ENCODE peak calls at places on chromosomes 13 and 19, in nine cellular contexts. C is tibial nerve, G is IMR-90, J is spleen, E is GM12878, F is heart left ventricle, U is ovary, O is lower leg skin, Z is uterus. M is an unnamed sample.

GRCh38 chr13:101434486-101434885 is 18.0 kb upstream of the ITGBL1 start:
- DNase-seq in C (no peak), G (no peak), J (no peak), E (no peak), F (no peak), U (no peak), O (no peak), Z (no peak), M (no peak)

GRCh38 chr13:99992912-99993311 is 11.3 kb downstream of the ZIC2 start:
- DNase-seq in C (no peak), G (no peak), J (no peak), E (no peak), F (no peak), U (no peak), O (no peak), Z (no peak), M (no peak)

GRCh38 chr19:1648156-1648925 is 4.1 kb downstream of the TCF3 start:
- DNase-seq in C (no peak), G (no peak), J (no peak), E (peak), F (no peak), U (no peak), O (no peak), Z (no peak), M (no peak)

GRCh38 chr19:51166846-51167490 is 24.9 kb downstream of the SIGLEC7 start:
- DNase-seq in C (no peak), G (no peak), J (peak), E (no peak), F (no peak), U (no peak), O (no peak), Z (no peak), M (no peak)

GRCh38 chr19:28575816-28576215 is 637.1 kb downstream of the UQCRFS1 start:
- DNase-seq in C (no peak), G (no peak), J (no peak), E (no peak), F (no peak), U (no peak), O (no peak), Z (no peak), M (no peak)

GRCh38 chr19:42208612-42209011 is 8.9 kb downstream of the DEDD2 start:
- DNase-seq in C (no peak), G (no peak), J (peak), E (no peak), F (no peak), U (no peak), O (no peak), Z (no peak), M (no peak)

GRCh38 chr13:95226932-95227718 is 74.1 kb downstream of the ABCC4 start:
- DNase-seq in C (no peak), G (no peak), J (no peak), E (peak), F (no peak), U (no peak), O (no peak), Z (no peak), M (no peak)

GRCh38 chr13:44368599-44369368 is 4.8 kb upstream of the SERP2 start:
- DNase-seq in C (no peak), G (no peak), J (no peak), E (no peak), F (no peak), U (no peak), O (no peak), Z (no peak), M (no peak)

GRCh38 chr19:16472992-16473391 is 1.2 kb upstream of the EPS15L1 start:
- DNase-seq in C (no peak), G (no peak), J (no peak), E (no peak), F (no peak), U (no peak), O (no peak), Z (no peak), M (no peak)

GRCh38 chr19:39878398-39878797 is 32.2 kb upstream of the FBL start:
- DNase-seq in C (no peak), G (no peak), J (no peak), E (no peak), F (no peak), U (no peak), O (no peak), Z (no peak), M (no peak)

GRCh38 chr13:87498681-87499080 is 172.5 kb upstream of the SLITRK5 start:
- DNase-seq in C (no peak), G (peak), J (no peak), E (no peak), F (no peak), U (no peak), O (no peak), Z (no peak), M (no peak)

GRCh38 chr13:48478401-48478800 is 54.5 kb downstream of the RCBTB2 start:
- DNase-seq in C (no peak), G (peak), J (no peak), E (no peak), F (no peak), U (no peak), O (no peak), Z (no peak), M (no peak)

GRCh38 chr19:55365922-55366321 is 2.9 kb upstream of the GARIN5B start:
- DNase-seq in C (no peak), G (no peak), J (no peak), E (no peak), F (no peak), U (no peak), O (no peak), Z (no peak), M (no peak)

GRCh38 chr19:7871280-7871529 is 3.0 kb downstream of the PRR36 start:
- DNase-seq in C (no peak), G (no peak), J (no peak), E (no peak), F (no peak), U (no peak), O (no peak), Z (no peak), M (no peak)

DNA sequence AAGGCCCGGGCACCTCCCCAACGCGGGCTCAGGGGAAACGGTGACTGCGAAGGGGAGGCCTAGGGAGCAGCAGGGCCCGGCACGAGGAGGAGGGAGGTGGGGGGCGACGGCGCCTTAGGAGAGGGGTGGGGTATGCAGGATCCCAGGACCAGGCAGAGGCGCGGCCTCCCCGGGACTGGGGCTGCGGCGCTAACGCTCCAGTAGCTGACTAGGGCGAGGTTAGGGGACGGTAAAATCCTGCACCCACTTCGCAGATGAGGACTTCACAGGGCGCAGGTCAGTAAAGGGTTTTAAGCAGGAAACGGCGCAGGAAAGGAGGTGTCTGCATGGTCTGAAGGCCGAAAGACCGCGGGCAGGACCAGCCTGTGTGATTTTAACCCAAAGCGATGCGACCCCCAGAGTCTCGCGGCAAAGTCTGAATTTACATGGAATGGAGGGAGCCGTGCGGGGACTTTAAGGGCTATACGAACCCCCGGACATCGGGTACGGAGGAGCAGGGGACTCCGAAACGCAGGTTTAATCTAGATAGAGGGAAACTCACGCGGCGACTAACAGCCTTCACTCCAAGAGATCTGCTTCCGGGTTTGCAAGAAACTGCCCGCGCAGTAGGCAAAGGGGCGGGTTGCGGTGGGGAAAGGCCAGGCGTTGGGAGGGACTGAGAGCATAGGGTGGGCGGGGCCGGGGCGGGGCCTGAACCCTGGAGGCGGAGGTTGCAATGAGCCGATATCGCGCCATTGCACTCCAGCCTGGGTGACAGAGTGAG is at the start of gene ZNF665:
- DNase-seq in C (peak), G (peak), J (peak), E (no peak), F (peak), U (peak), O (peak), Z (peak), M (peak)
- TF ChIP-seq POLR2A in C (peak), G (peak), J (no peak), E (peak), F (no peak), U (peak), O (peak), Z (peak), M (peak)

DNA sequence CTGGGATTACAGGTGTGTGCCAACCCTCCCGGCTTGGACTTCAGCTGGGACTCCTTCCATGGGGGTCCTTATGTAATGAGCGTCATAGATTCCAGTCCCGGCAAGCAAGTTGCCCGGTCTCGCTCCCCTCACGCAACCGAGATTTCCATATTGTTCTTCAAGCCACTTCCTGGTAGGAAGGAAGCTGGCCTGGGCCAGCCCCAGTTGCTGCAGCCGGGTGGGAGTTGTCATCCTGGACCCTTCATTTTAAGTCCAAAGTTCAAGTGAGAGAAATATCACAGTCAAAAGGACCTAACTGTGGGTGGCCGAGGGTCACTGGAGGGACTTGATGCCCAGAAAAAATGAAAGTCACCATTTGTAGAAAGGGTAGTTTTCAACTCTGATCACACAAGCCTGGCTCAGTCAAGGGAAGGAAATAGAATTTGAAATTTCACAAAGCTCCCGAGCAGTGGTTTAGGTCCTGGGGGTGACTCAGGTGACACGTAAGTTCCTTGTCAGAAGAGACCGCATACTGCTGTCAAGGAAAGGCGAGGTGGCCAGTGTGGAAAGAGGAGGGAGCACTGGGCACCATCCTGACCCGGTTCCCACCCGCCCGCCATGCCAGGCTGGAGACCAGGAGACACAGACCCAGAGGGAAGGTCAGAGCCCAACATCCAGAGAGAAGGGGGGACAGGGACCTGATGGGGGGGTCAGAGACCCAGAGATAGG is 5.3 kb downstream of the FGF21 start:
- DNase-seq in C (no peak), G (no peak), J (no peak), E (no peak), F (peak), U (no peak), O (no peak), Z (no peak), M (no peak)
- TF ChIP-seq POLR2A in C (no peak), G (no peak), J (no peak), E (no peak), F (no peak), U (no peak), O (no peak), Z (no peak), M (no peak)

GRCh38 chr13:55001881-55002280 is 1973.3 kb downstream of the OLFM4 start:
- DNase-seq in C (no peak), G (no peak), J (no peak), E (no peak), F (no peak), U (no peak), O (no peak), Z (no peak), M (no peak)

GRCh38 chr13:55000043-55000442 is 1971.4 kb downstream of the OLFM4 start:
- DNase-seq in C (no peak), G (no peak), J (no peak), E (no peak), F (no peak), U (no peak), O (no peak), Z (no peak), M (no peak)

GRCh38 chr13:55000844-55001243 is 1972.2 kb downstream of the OLFM4 start:
- DNase-seq in C (no peak), G (no peak), J (no peak), E (no peak), F (no peak), U (no peak), O (no peak), Z (no peak), M (no peak)
- TF ChIP-seq POLR2A in C (no peak), G (no peak), J (no peak), E (no peak), F (no peak), U (no peak), O (no peak), Z (no peak), M (no peak)

GRCh38 chr19:33796164-33797100 is at the start of gene KCTD15:
- DNase-seq in C (no peak), G (peak), J (no peak), E (no peak), F (peak), U (peak), O (no peak), Z (peak), M (no peak)
- TF ChIP-seq POLR2A in C (no peak), G (no peak), J (no peak), E (no peak), F (no peak), U (no peak), O (no peak), Z (no peak), M (no peak)

DNA sequence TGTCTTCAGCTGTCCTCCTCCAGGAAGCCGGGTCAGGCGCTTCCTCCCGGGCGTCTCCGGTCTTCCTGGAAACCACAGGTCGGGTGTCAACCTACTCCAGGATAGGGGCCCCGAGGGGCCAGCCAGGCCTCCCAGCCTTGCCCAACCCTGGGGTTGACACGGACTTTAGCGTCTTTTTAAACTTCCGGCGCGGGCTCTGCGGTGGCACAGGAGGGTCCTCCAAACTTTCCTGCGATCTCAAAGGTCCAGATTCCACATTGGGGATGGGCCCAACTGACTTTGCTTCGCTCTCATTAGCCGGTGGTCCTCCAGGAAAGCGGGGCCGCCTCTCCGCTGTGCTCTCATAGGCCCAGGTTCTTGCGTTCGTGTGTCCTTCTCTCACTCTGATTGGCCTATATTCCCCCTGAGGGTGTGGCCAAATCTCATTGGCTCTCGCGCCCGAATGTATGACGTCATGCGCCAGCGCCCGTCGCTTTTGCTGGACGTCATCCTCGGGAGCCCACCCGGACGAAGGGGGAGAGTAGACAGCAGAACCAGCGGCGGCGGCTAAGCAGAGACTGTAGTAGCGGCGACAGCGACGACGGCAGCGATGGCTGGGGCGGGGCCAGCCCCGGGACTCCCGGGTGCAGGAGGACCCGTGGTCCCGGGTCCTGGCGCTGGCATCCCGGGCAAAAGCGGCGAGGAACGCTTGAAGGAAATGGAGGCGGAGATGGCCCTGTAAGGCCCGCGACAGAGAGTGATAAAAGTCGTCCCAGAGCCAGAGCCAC is at the start of gene RBM42:
- DNase-seq in C (peak), G (peak), J (peak), E (peak), F (peak), U (peak), O (peak), Z (peak), M (peak)
- TF ChIP-seq POLR2A in C (peak), G (peak), J (peak), E (peak), F (no peak), U (peak), O (peak), Z (peak), M (peak)

GRCh38 chr19:46625731-46626130 is 842 bp upstream of the PTGIR start:
- DNase-seq in C (no peak), G (no peak), J (no peak), E (no peak), F (peak), U (no peak), O (no peak), Z (peak), M (no peak)

GRCh38 chr19:46626441-46626840 is 1.6 kb upstream of the PTGIR start:
- DNase-seq in C (no peak), G (no peak), J (no peak), E (no peak), F (peak), U (no peak), O (no peak), Z (no peak), M (no peak)

GRCh38 chr19:46622118-46622446 is 2.8 kb downstream of the PTGIR start:
- DNase-seq in C (no peak), G (no peak), J (no peak), E (no peak), F (peak), U (no peak), O (no peak), Z (no peak), M (no peak)

GRCh38 chr19:46623915-46624502 is 880 bp downstream of the PTGIR start:
- DNase-seq in C (no peak), G (no peak), J (no peak), E (no peak), F (peak), U (no peak), O (no peak), Z (no peak), M (no peak)

DNA sequence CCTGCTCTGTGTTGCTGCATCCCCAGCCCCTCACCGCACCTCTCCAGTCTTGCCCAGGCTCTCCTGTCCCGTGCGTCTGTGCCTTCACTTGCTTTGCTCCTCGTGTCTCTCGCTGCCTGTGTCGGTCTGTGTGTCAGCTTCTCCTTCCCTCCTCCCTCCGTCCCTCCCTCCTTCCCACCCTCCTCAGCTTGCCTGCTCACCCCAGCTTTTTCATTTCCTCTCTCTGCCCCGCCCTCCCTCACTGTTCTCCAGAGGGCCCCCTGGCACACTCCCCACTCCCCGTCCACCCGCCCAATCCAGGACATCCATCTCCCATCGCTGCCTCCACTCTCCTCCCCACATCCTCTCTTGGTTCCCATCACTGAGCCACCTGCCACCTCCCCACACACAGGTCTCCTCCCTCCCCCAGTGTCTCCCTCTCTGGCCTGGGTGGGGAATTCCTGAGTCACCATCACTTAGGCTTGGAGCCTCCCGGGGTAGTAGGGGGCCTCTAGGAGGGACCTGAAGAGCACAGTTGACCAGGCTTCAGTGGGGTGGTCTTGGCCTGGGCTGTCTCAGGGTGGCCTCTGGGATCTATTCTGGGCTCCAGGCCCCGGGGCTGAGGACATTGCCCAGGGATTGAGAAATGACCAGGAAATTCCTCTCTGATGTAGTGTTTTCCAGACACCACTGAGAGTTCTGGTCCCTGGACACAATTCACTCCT is at the start of gene PTGIR:
- DNase-seq in C (peak), G (peak), J (no peak), E (no peak), F (peak), U (no peak), O (peak), Z (peak), M (peak)
- TF ChIP-seq POLR2A in C (no peak), G (no peak), J (no peak), E (peak), F (no peak), U (peak), O (no peak), Z (peak), M (no peak)

GRCh38 chr19:58554494-58555368 is at the start of gene CHMP2A:
- DNase-seq in C (peak), G (peak), J (peak), E (peak), F (peak), U (peak), O (peak), Z (peak), M (peak)
- TF ChIP-seq POLR2A in C (peak), G (peak), J (no peak), E (peak), F (no peak), U (peak), O (peak), Z (no peak), M (peak)

M was measured in sigmoid colon.